ENCODE peak calls at places on chromosomes 5 and 9, in nine cellular contexts. X, L, U, E, G, P, Z, N and O are unnamed samples.

GRCh38 chr9:18905033-18905882 is 127.8 kb downstream of the SAXO1 start:
- DNase-seq in X (no peak), L (no peak), U (no peak), E (no peak), G (no peak), P (no peak), Z (no peak), N (peak; percentile 85), O (no peak)

GRCh38 chr9:98323831-98324135 is 68.3 kb upstream of the TBC1D2 start:
- DNase-seq in X (no peak), L (no peak), U (no peak), E (no peak), G (no peak), P (no peak), Z (no peak), N (no peak), O (no peak)

GRCh38 chr5:175897285-175897684 is 25.9 kb downstream of the CPLX2 start:
- DNase-seq in X (no peak), L (no peak), U (no peak), E (no peak), G (no peak), P (no peak), Z (no peak), N (no peak), O (no peak)

GRCh38 chr5:157519579-157520253 is 55.9 kb downstream of the ADAM19 start:
- DNase-seq in X (no peak), L (no peak), U (no peak), E (no peak), G (no peak), P (no peak), Z (no peak), N (no peak), O (no peak)

GRCh38 chr5:7261049-7261448 is 134.9 kb upstream of the ADCY2 start:
- DNase-seq in X (no peak), L (peak; percentile 27), U (peak; percentile 5), E (peak; percentile 68), G (no peak), P (no peak), Z (no peak), N (peak; percentile 22), O (peak; percentile 20)

GRCh38 chr5:11851402-11851801 is 52.8 kb downstream of the CTNND2 start:
- DNase-seq in X (no peak), L (no peak), U (no peak), E (no peak), G (no peak), P (no peak), Z (no peak), N (no peak), O (no peak)

GRCh38 chr5:124239572-124239971 is 506.9 kb downstream of the ZNF608 start:
- DNase-seq in X (no peak), L (no peak), U (no peak), E (no peak), G (no peak), P (no peak), Z (no peak), N (no peak), O (no peak)

GRCh38 chr9:98091735-98092632 is 27.0 kb downstream of the TRIM14 start:
- DNase-seq in X (no peak), L (no peak), U (no peak), E (no peak), G (no peak), P (no peak), Z (no peak), N (peak; percentile 60), O (no peak)

GRCh38 chr5:1933364-1934055 is 50.8 kb upstream of the IRX4 start:
- DNase-seq in X (no peak), L (no peak), U (no peak), E (no peak), G (no peak), P (no peak), Z (no peak), N (no peak), O (no peak)

GRCh38 chr5:80481019-80481893 is 6.6 kb upstream of the FAM151B start:
- DNase-seq in X (peak; percentile 15), L (peak; percentile 60), U (peak; percentile 7), E (peak; percentile 76), G (no peak), P (peak; percentile 51), Z (no peak), N (peak; percentile 66), O (peak; percentile 61)

GRCh38 chr5:75006821-75007536 is 45.4 kb downstream of the GCNT4 start:
- DNase-seq in X (no peak), L (no peak), U (no peak), E (no peak), G (no peak), P (no peak), Z (no peak), N (no peak), O (no peak)

GRCh38 chr5:157284458-157285212 is 18.7 kb downstream of the CYFIP2 start:
- DNase-seq in X (no peak), L (no peak), U (no peak), E (no peak), G (no peak), P (no peak), Z (no peak), N (no peak), O (no peak)

GRCh38 chr5:112628219-112628618 is 109.5 kb upstream of the APC start:
- DNase-seq in X (no peak), L (no peak), U (no peak), E (no peak), G (no peak), P (no peak), Z (no peak), N (no peak), O (no peak)

GRCh38 chr5:343461-344401 is 22.2 kb downstream of the AHRR start:
- DNase-seq in X (peak; percentile 60), L (peak; percentile 46), U (peak; percentile 11), E (no peak), G (no peak), P (peak; percentile 69), Z (no peak), N (peak; percentile 39), O (no peak)

GRCh38 chr5:93053825-93054224 is 527.2 kb downstream of the NR2F1-AS1 start:
- DNase-seq in X (no peak), L (no peak), U (no peak), E (no peak), G (no peak), P (no peak), Z (no peak), N (peak; percentile 87), O (no peak)

GRCh38 chr9:115035872-115036612 is 81.9 kb downstream of the TNC start:
- DNase-seq in X (peak; percentile 40), L (no peak), U (no peak), E (no peak), G (no peak), P (no peak), Z (no peak), N (peak; percentile 74), O (peak; percentile 22)

GRCh38 chr5:43041131-43041668 is 1.1 kb upstream of the ANXA2R start:
- DNase-seq in X (peak; percentile 35), L (peak; percentile 40), U (peak; percentile 74), E (no peak), G (no peak), P (no peak), Z (peak; percentile 31), N (peak; percentile 92), O (no peak)

GRCh38 chr9:97660345-97660744 is 26.7 kb downstream of the NCBP1 start:
- DNase-seq in X (no peak), L (no peak), U (no peak), E (peak; percentile 44), G (no peak), P (no peak), Z (no peak), N (no peak), O (no peak)

GRCh38 chr9:93265301-93265971 is 81.5 kb downstream of the WNK2 start:
- DNase-seq in X (no peak), L (peak; percentile 12), U (no peak), E (no peak), G (no peak), P (no peak), Z (no peak), N (no peak), O (no peak)

GRCh38 chr9:116855881-116856662 is 169.0 kb downstream of the TRIM32 start:
- DNase-seq in X (no peak), L (no peak), U (peak; percentile 38), E (no peak), G (no peak), P (no peak), Z (no peak), N (no peak), O (no peak)

GRCh38 chr9:95750725-95751644 is 124.5 kb upstream of the ERCC6L2 start:
- DNase-seq in X (no peak), L (no peak), U (no peak), E (no peak), G (no peak), P (no peak), Z (no peak), N (no peak), O (no peak)

GRCh38 chr9:3794005-3794404 is 268.2 kb upstream of the RFX3 start:
- DNase-seq in X (no peak), L (no peak), U (no peak), E (no peak), G (no peak), P (no peak), Z (no peak), N (peak; percentile 45), O (no peak)

GRCh38 chr9:11356101-11356500 is 743.3 kb upstream of the PTPRD start:
- DNase-seq in X (no peak), L (no peak), U (no peak), E (no peak), G (no peak), P (no peak), Z (no peak), N (peak; percentile 3), O (no peak)

GRCh38 chr5:42631241-42631640 is 125.4 kb upstream of the CCDC152 start:
- DNase-seq in X (no peak), L (no peak), U (no peak), E (no peak), G (no peak), P (no peak), Z (no peak), N (no peak), O (no peak)

GRCh38 chr5:159825551-159826051 is 90.7 kb upstream of the ADRA1B start:
- DNase-seq in X (no peak), L (no peak), U (no peak), E (no peak), G (no peak), P (peak; percentile 83), Z (no peak), N (no peak), O (no peak)

GRCh38 chr5:124641154-124641792 is 105.2 kb downstream of the ZNF608 start:
- DNase-seq in X (no peak), L (no peak), U (no peak), E (no peak), G (no peak), P (peak; percentile 50), Z (no peak), N (no peak), O (no peak)

GRCh38 chr9:30628915-30629564 is 1755.4 kb upstream of the ACO1 start:
- DNase-seq in X (no peak), L (no peak), U (no peak), E (no peak), G (no peak), P (no peak), Z (no peak), N (no peak), O (no peak)

GRCh38 chr5:23627976-23628375 is 120.6 kb downstream of the PRDM9 start:
- DNase-seq in X (no peak), L (no peak), U (no peak), E (no peak), G (no peak), P (no peak), Z (no peak), N (no peak), O (no peak)

GRCh38 chr9:114693248-114693895 is 11.4 kb upstream of the TEX48 start:
- DNase-seq in X (no peak), L (peak; percentile 24), U (no peak), E (no peak), G (no peak), P (no peak), Z (no peak), N (no peak), O (no peak)

GRCh38 chr9:104725014-104725413 is 22.5 kb upstream of the NIPSNAP3A start:
- DNase-seq in X (no peak), L (no peak), U (peak; percentile 57), E (no peak), G (no peak), P (no peak), Z (no peak), N (no peak), O (no peak)

GRCh38 chr5:133397986-133398645 is 214.2 kb downstream of the FSTL4 start:
- DNase-seq in X (no peak), L (no peak), U (no peak), E (no peak), G (peak; percentile 46), P (no peak), Z (no peak), N (no peak), O (no peak)